ENCODE peak calls at places on chromosomes 16 and 17, in ten cellular contexts. K is fibroblast of villous mesenchyme, C is fibroblast of pulmonary artery, P is HFF-Myc, R is pancreas, I is kidney epithelial cell, F is AG09309, D is A549, Z is psoas muscle, O is IMR-90. A is an unnamed sample.

GRCh38 chr17:57011482-57012015 is 33.6 kb downstream of the SCPEP1 start:
- DNase-seq in D (no peak), C (no peak), Z (no peak), O (no peak), I (no peak), F (no peak), K (no peak), P (no peak), R (no peak), A (no peak)

GRCh38 chr17:44493339-44493738 is 9.9 kb downstream of the GPATCH8 start:
- DNase-seq in O (no peak), R (no peak), P (no peak), Z (no peak), K (no peak), F (no peak), I (no peak), C (no peak), D (no peak), A (no peak)

GRCh38 chr16:81697321-81697885 is 81.7 kb upstream of the PLCG2 start:
- DNase-seq in F (no peak), Z (peak), C (peak), P (no peak), I (peak), D (peak), K (peak), O (peak), R (peak), A (no peak)

GRCh38 chr17:77651983-77652382 is 306.5 kb upstream of the TNRC6C start:
- DNase-seq in F (no peak), D (no peak), P (no peak), C (no peak), I (no peak), Z (no peak), R (no peak), O (no peak), K (no peak), A (no peak)

GRCh38 chr17:77865109-77865611 is 93.3 kb upstream of the TNRC6C start:
- DNase-seq in O (no peak), I (no peak), R (peak), D (no peak), P (no peak), Z (no peak), K (no peak), F (no peak), C (no peak), A (no peak)

GRCh38 chr17:2239882-2240430 is 63.6 kb downstream of the SMG6 start:
- DNase-seq in O (peak), R (no peak), Z (peak), I (peak), K (peak), F (peak), C (peak), D (peak), P (peak), A (peak)

GRCh38 chr17:17166446-17166845 is 39.7 kb downstream of the PLD6 start:
- DNase-seq in P (no peak), D (no peak), K (no peak), I (no peak), Z (no peak), F (no peak), R (no peak), C (no peak), O (no peak), A (no peak)

GRCh38 chr17:19579867-19580565 is 46.4 kb downstream of the SLC47A1 start:
- DNase-seq in I (no peak), F (no peak), P (no peak), D (no peak), R (peak), O (no peak), K (no peak), C (peak), Z (peak), A (no peak)

GRCh38 chr17:80244871-80245509 is 15.7 kb upstream of the RNF213 start:
- DNase-seq in D (no peak), C (no peak), Z (no peak), P (no peak), R (no peak), F (no peak), I (no peak), K (no peak), O (no peak), A (no peak)

GRCh38 chr17:74877592-74878543 is 5.1 kb upstream of the FDXR start:
- DNase-seq in K (peak), I (no peak), D (no peak), P (no peak), F (no peak), Z (no peak), C (peak), R (no peak), O (no peak), A (no peak)

GRCh38 chr16:3857189-3858013 is 23.1 kb downstream of the CREBBP start:
- DNase-seq in R (no peak), F (no peak), D (no peak), C (peak), I (no peak), K (peak), O (peak), P (no peak), Z (peak), A (no peak)

GRCh38 chr16:82824408-82824807 is 197.6 kb downstream of the CDH13 start:
- DNase-seq in D (peak), P (no peak), F (no peak), R (no peak), O (no peak), C (no peak), I (no peak), K (no peak), Z (no peak), A (no peak)

GRCh38 chr16:86869288-86870022 is 291.1 kb downstream of the FOXL1 start:
- DNase-seq in Z (no peak), F (no peak), O (no peak), D (no peak), R (no peak), P (no peak), I (no peak), C (no peak), K (no peak), A (no peak)

GRCh38 chr17:31418773-31419350 is 27.4 kb downstream of the RAB11FIP4 start:
- DNase-seq in P (no peak), K (no peak), R (no peak), C (no peak), D (no peak), F (no peak), I (no peak), Z (no peak), O (no peak), A (no peak)

GRCh38 chr16:84785843-84786538 is 33.8 kb upstream of the CRISPLD2 start:
- DNase-seq in F (no peak), I (peak), K (peak), D (no peak), Z (no peak), O (peak), R (peak), C (peak), P (no peak), A (peak)

GRCh38 chr16:79411805-79412204 is 188.7 kb downstream of the MAF start:
- DNase-seq in O (no peak), Z (no peak), P (no peak), I (no peak), C (no peak), R (no peak), K (no peak), F (no peak), D (no peak), A (no peak)

GRCh38 chr16:4270595-4270994 is 2.2 kb downstream of the TFAP4 start:
- DNase-seq in K (no peak), C (no peak), F (no peak), O (no peak), D (no peak), Z (no peak), P (no peak), R (no peak), I (no peak), A (no peak)

GRCh38 chr16:12531937-12532336 is 271.8 kb downstream of the CPPED1 start:
- DNase-seq in C (no peak), K (peak), D (peak), F (no peak), R (no peak), I (no peak), P (no peak), Z (no peak), O (peak), A (no peak)

GRCh38 chr17:156094-156621 is 18.8 kb downstream of the SCGB1C2 start:
- DNase-seq in C (no peak), P (no peak), R (peak), D (no peak), F (no peak), Z (peak), I (no peak), K (no peak), O (no peak), A (no peak)

GRCh38 chr16:85514601-85515318 is 98.4 kb upstream of the GSE1 start:
- DNase-seq in Z (peak), C (peak), I (peak), R (peak), P (peak), K (peak), F (peak), O (peak), D (peak), A (peak)

GRCh38 chr16:87922250-87922871 is 14.0 kb downstream of the CA5A start:
- DNase-seq in F (no peak), P (no peak), O (no peak), Z (no peak), C (no peak), I (no peak), K (no peak), D (no peak), R (no peak), A (no peak)

GRCh38 chr17:57355090-57355859 is 99.0 kb downstream of the MSI2 start:
- DNase-seq in Z (no peak), D (no peak), R (no peak), C (no peak), O (no peak), K (no peak), F (no peak), P (no peak), I (no peak), A (no peak)

GRCh38 chr16:5508371-5508770 is 410.8 kb upstream of the EEF2KMT start:
- DNase-seq in I (no peak), K (no peak), P (no peak), O (no peak), R (no peak), C (no peak), F (no peak), Z (no peak), D (no peak), A (no peak)

GRCh38 chr17:12180644-12181261 is 160.1 kb downstream of the MAP2K4 start:
- DNase-seq in F (peak), P (peak), D (peak), C (peak), K (peak), R (no peak), O (peak), I (peak), Z (no peak), A (peak)

GRCh38 chr16:2040031-2040430 is 7.6 kb downstream of the NTHL1 start:
- DNase-seq in D (no peak), O (no peak), R (no peak), C (no peak), K (no peak), F (no peak), P (no peak), Z (no peak), I (no peak), A (no peak)

GRCh38 chr17:79508291-79508716 is 102.5 kb downstream of the RBFOX3 start:
- DNase-seq in Z (no peak), D (no peak), C (no peak), P (no peak), I (no peak), R (no peak), O (no peak), F (no peak), K (no peak), A (no peak)

GRCh38 chr16:77579283-77579985 is 142.9 kb upstream of the NUDT7 start:
- DNase-seq in C (peak), I (no peak), K (peak), F (no peak), P (no peak), D (peak), R (no peak), Z (no peak), O (peak), A (no peak)

GRCh38 chr17:1197379-1197778 is 17.6 kb upstream of the ABR start:
- DNase-seq in F (peak), D (no peak), O (peak), P (no peak), I (no peak), K (peak), R (no peak), C (peak), Z (peak), A (peak)

GRCh38 chr16:89455178-89455577 is 35.2 kb downstream of the ANKRD11 start:
- DNase-seq in R (no peak), K (no peak), F (no peak), C (no peak), P (no peak), O (no peak), D (no peak), Z (no peak), I (no peak), A (no peak)

GRCh38 chr17:29084476-29085148 is 41.7 kb downstream of the PIPOX start:
- DNase-seq in I (no peak), R (no peak), O (peak), Z (no peak), F (no peak), P (peak), C (no peak), K (peak), D (no peak), A (no peak)

GRCh38 chr16:8878523-8878911 is 3.6 kb upstream of the LITAFD start:
- DNase-seq in I (peak), R (no peak), Z (no peak), K (peak), P (no peak), D (peak), F (peak), C (peak), O (peak), A (no peak)

GRCh38 chr17:31495049-31495885 is 103.8 kb downstream of the RAB11FIP4 start:
- DNase-seq in I (no peak), Z (no peak), R (no peak), K (no peak), F (no peak), D (no peak), C (no peak), P (no peak), O (no peak), A (no peak)

GRCh38 chr17:67528751-67529436 is 151.8 kb downstream of the PITPNC1 start:
- DNase-seq in O (peak), K (peak), P (peak), C (peak), R (peak), D (peak), F (peak), Z (peak), I (peak), A (peak)

GRCh38 chr17:54754560-54754959 is 146.1 kb upstream of the TOM1L1 start:
- DNase-seq in Z (no peak), O (no peak), K (no peak), D (peak), F (no peak), C (no peak), R (peak), I (no peak), P (no peak), A (no peak)

GRCh38 chr17:31907342-31907975 is 6.0 kb upstream of the UTP6 start:
- DNase-seq in Z (peak), C (peak), P (no peak), F (peak), K (peak), D (no peak), R (no peak), I (no peak), O (peak), A (no peak)

GRCh38 chr17:6162892-6163291 is 92.7 kb downstream of the WSCD1 start:
- DNase-seq in K (no peak), D (no peak), F (no peak), C (no peak), I (no peak), R (no peak), P (no peak), Z (no peak), O (no peak), A (no peak)

GRCh38 chr17:38452719-38453118 is 24.5 kb downstream of the ARHGAP23 start:
- DNase-seq in R (no peak), K (no peak), Z (no peak), F (no peak), C (no peak), P (no peak), D (no peak), O (no peak), I (no peak), A (no peak)

GRCh38 chr17:38456031-38456815 is 28.0 kb downstream of the ARHGAP23 start:
- DNase-seq in Z (no peak), R (no peak), K (no peak), I (no peak), F (no peak), O (no peak), P (no peak), D (no peak), C (peak), A (no peak)

GRCh38 chr17:38455288-38455915 is 27.1 kb downstream of the ARHGAP23 start:
- DNase-seq in O (no peak), Z (no peak), I (no peak), P (no peak), K (no peak), R (no peak), D (no peak), F (no peak), C (no peak), A (no peak)

GRCh38 chr17:38453951-38454421 is 25.7 kb downstream of the ARHGAP23 start:
- DNase-seq in R (no peak), F (no peak), D (peak), C (peak), Z (peak), O (peak), K (peak), P (no peak), I (no peak), A (no peak)

GRCh38 chr17:38454528-38454927 is 26.3 kb downstream of the ARHGAP23 start:
- DNase-seq in C (peak), F (no peak), I (no peak), D (peak), Z (peak), R (no peak), K (peak), O (peak), P (no peak), A (peak)
- H3K4me3 ChIP-seq in C (peak), F (peak), I (peak), D (peak), Z (peak), R (no peak), K (peak), O (peak), P (peak), A (peak)

GRCh38 chr16:24670623-24671454 is 58.6 kb upstream of the TNRC6A start:
- DNase-seq in P (peak), Z (peak), D (peak), C (peak), K (peak), I (peak), F (peak), R (peak), O (peak), A (peak)
- H3K4me3 ChIP-seq in P (peak), Z (no peak), D (no peak), C (no peak), K (no peak), I (no peak), F (peak), R (no peak), O (no peak), A (peak)

DNA sequence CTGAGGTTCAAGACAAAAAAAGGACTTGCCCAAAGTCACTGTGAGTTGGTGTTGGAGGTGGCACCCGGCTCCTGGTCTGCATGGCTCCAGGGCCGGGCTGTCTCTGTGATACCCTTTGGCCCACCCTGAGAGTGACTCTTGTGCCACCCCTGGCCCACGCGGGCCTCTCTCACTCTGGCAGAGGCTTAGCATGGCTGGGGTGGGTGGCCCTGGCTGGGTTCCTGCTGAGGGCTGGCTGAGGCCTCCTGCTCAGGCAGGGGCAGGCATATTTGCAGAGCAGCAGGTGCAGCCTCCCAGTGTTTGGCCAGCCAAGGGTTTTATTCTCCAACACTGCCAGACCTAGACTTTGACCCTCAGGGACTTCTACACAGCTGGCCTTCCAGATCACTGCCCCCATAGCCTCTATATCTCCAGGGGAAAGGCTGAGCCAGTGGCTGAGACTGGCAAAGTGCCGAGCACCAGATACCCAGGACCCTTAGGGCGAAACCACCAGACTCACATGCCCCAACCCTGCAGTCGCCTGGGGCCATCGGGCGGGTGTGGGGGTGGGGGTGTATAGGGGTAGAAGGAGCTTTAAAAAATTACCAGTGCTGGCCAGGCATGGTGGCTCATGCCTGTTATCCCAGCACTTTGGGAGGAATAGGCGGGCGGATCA is 21.5 kb upstream of the ADGRG1 start:
- DNase-seq in D (no peak), P (no peak), K (no peak), I (no peak), R (peak), Z (no peak), C (no peak), O (no peak), F (no peak), A (no peak)
- H3K4me3 ChIP-seq in D (no peak), P (no peak), K (no peak), I (no peak), R (peak), Z (no peak), C (no peak), O (no peak), F (no peak), A (no peak)

GRCh38 chr17:37322106-37322505 is 53.7 kb upstream of the C17orf78 start:
- DNase-seq in O (no peak), P (no peak), Z (no peak), F (no peak), D (no peak), R (no peak), I (no peak), C (no peak), K (no peak), A (no peak)

GRCh38 chr17:37312137-37312923 is 63.5 kb upstream of the C17orf78 start:
- DNase-seq in I (no peak), P (no peak), F (no peak), K (peak), D (no peak), C (no peak), R (no peak), O (no peak), Z (no peak), A (no peak)

GRCh38 chr17:37322826-37323561 is 52.8 kb upstream of the C17orf78 start:
- DNase-seq in I (no peak), O (no peak), P (no peak), F (no peak), K (no peak), C (no peak), D (no peak), R (no peak), Z (no peak), A (no peak)

GRCh38 chr17:37315601-37316000 is 60.2 kb upstream of the C17orf78 start:
- DNase-seq in Z (no peak), K (no peak), C (no peak), P (no peak), F (no peak), O (no peak), I (no peak), D (no peak), R (no peak), A (no peak)

DNA sequence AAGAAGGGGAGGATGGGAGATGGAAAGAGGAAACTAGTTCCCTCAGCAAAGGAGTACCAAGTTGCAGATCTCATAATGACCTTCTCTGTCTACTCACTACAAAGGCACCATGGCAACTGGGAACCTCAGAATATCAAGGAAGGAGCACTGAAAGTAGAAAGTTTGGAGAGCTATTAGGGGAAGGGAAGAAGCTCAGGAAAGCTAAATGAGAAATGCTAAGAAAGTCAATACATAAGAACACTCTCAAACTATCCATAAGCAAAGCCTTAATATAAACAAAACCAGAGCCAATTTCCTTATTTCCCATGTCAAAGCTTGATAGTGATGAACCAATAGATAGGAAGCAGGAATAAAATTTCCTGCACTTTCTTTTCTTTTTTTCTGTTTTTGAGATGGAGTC is 57.9 kb upstream of the C17orf78 start:
- DNase-seq in C (no peak), I (no peak), K (no peak), P (no peak), O (no peak), Z (no peak), R (no peak), D (no peak), F (no peak), A (no peak)
- H3K4me3 ChIP-seq in C (no peak), I (no peak), K (no peak), P (no peak), O (no peak), Z (no peak), R (no peak), D (no peak), F (no peak), A (no peak)

GRCh38 chr16:54033747-54034146 is 252.8 kb downstream of the IRX3 start:
- DNase-seq in K (no peak), C (no peak), F (no peak), O (no peak), P (no peak), Z (no peak), D (no peak), I (no peak), R (no peak), A (no peak)

GRCh38 chr16:54031107-54031760 is 255.4 kb downstream of the IRX3 start:
- DNase-seq in D (no peak), I (no peak), K (no peak), F (peak), R (no peak), C (peak), Z (no peak), O (no peak), P (no peak), A (no peak)

GRCh38 chr16:54040480-54040879 is 246.1 kb downstream of the IRX3 start:
- DNase-seq in K (no peak), D (no peak), R (no peak), P (no peak), O (no peak), C (no peak), I (no peak), Z (no peak), F (no peak), A (no peak)

GRCh38 chr16:54030451-54030850 is 256.1 kb downstream of the IRX3 start:
- DNase-seq in D (no peak), F (no peak), C (no peak), K (no peak), I (no peak), Z (no peak), R (no peak), O (no peak), P (no peak), A (no peak)

GRCh38 chr16:54034684-54035083 is 251.9 kb downstream of the IRX3 start:
- DNase-seq in R (no peak), K (no peak), D (no peak), F (no peak), C (peak), P (no peak), I (no peak), O (peak), Z (no peak), A (no peak)
- H3K4me3 ChIP-seq in R (no peak), K (no peak), D (no peak), F (no peak), C (no peak), P (no peak), I (no peak), O (no peak), Z (no peak), A (no peak)

GRCh38 chr17:82333279-82334171 is at the start of gene SECTM1:
- DNase-seq in P (no peak), I (no peak), R (peak), Z (peak), K (peak), C (peak), D (no peak), O (peak), F (no peak), A (no peak)
- H3K4me3 ChIP-seq in P (peak), I (peak), R (peak), Z (peak), K (peak), C (peak), D (peak), O (peak), F (peak), A (peak)